ENCODE peak calls at places on chromosomes 7 and 10, in five cellular contexts. T is HFF-Myc, D is pancreas, Z is left lung, X is bronchial epithelial cell. Y is an unnamed sample.

GRCh38 chr10:51405580-51406367 is 293.6 kb downstream of the CSTF2T start:
- DNase-seq in T (no peak), D (no peak), Z (no peak), X (peak), Y (no peak)

GRCh38 chr10:121860810-121861209 is 67.0 kb downstream of the ATE1 start:
- DNase-seq in T (no peak), D (no peak), Z (no peak), X (no peak), Y (no peak)

GRCh38 chr10:34341473-34341872 is 473.6 kb downstream of the PARD3 start:
- DNase-seq in T (no peak), D (no peak), Z (no peak), X (no peak), Y (no peak)

GRCh38 chr7:44288811-44289340 is 36.5 kb downstream of the CAMK2B start:
- DNase-seq in T (no peak), D (peak), Z (peak), X (no peak), Y (peak)

GRCh38 chr7:97390915-97391593 is 273.6 kb downstream of the SDHAF3 start:
- DNase-seq in T (no peak), D (no peak), Z (no peak), X (no peak), Y (no peak)

GRCh38 chr7:74365320-74366022 is 76.3 kb downstream of the CLIP2 start:
- DNase-seq in T (peak), D (no peak), Z (no peak), X (peak), Y (peak)

GRCh38 chr10:127612-128432 is 7.4 kb upstream of the ZMYND11 start:
- DNase-seq in T (no peak), D (no peak), Z (no peak), X (no peak), Y (no peak)

GRCh38 chr10:16909961-16910794 is 93.0 kb upstream of the RSU1 start:
- DNase-seq in T (no peak), D (no peak), Z (no peak), X (no peak), Y (no peak)

GRCh38 chr7:14698239-14698638 is 204.3 kb downstream of the DGKB start:
- DNase-seq in T (no peak), D (no peak), Z (no peak), X (peak), Y (no peak)

GRCh38 chr7:157850481-157851444 is 514.0 kb downstream of the DNAJB6 start:
- DNase-seq in T (no peak), D (no peak), Z (peak), X (no peak), Y (no peak)

GRCh38 chr7:29499932-29500331 is 63.7 kb upstream of the PRR15 start:
- DNase-seq in T (no peak), D (no peak), Z (no peak), X (no peak), Y (no peak)

GRCh38 chr7:139681812-139682135 is 96.0 kb downstream of the HIPK2 start:
- DNase-seq in T (no peak), D (no peak), Z (no peak), X (no peak), Y (no peak)

GRCh38 chr10:86583983-86584382 is 62.4 kb upstream of the WAPL start:
- DNase-seq in T (no peak), D (no peak), Z (no peak), X (no peak), Y (no peak)
- TF ChIP-seq CTCF in T (no peak), D (no peak), Z (no peak), X (no peak), Y (no peak)

DNA sequence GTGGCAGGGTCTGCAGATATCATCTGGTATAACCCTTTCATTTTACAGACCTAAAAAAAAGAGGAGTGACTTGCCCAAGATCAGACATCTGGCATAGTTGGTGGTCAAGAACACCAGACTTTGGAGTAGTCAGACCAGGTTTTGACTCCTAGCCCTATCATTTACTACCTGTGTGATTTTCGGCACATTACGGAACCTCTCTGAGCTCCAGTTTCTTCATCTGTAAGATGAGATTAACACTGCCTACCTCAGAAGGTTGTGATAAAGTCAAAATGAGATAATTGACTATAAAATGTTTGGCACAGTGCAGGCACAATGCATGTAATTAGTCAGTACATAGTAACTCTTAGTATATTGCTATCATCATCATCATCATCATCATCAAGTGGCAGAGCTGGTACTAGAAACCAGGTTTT is 1.2 kb downstream of the STRIP2 start:
- DNase-seq in T (no peak), D (no peak), Z (no peak), X (peak), Y (no peak)
- TF ChIP-seq CTCF in T (no peak), D (no peak), Z (no peak), X (no peak), Y (no peak)

DNA sequence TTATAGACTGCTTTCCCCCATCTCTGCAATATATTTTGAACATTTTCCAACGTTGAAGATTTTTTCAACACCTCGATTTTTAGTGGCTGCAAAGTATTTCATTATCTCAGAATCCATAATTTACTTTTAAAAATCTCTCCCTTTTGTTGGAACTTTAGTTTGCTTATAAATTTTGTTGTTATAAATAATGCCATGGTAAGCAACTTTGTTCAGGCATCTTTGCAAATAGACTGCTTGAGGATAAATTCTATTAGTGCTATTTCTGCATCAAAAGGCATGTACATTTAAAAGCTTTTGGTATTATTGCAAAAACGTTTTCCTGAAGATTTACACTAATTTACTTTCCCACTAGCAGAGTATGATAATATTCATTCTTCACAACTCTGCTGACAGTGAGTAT is 79.4 kb downstream of the TMEM178B start:
- DNase-seq in T (no peak), D (no peak), Z (no peak), X (no peak), Y (no peak)
- TF ChIP-seq CTCF in T (no peak), D (no peak), Z (no peak), X (no peak), Y (no peak)

GRCh38 chr10:81348003-81348402 is 527.0 kb upstream of the NRG3 start:
- DNase-seq in T (no peak), D (no peak), Z (no peak), X (no peak), Y (no peak)
- TF ChIP-seq CTCF in T (no peak), D (no peak), Z (no peak), X (no peak), Y (peak)

GRCh38 chr7:127473409-127473808 is 80.9 kb upstream of the ZNF800 start:
- DNase-seq in T (no peak), D (no peak), Z (no peak), X (no peak), Y (no peak)

GRCh38 chr7:127477285-127478039 is 85.0 kb upstream of the ZNF800 start:
- DNase-seq in T (no peak), D (no peak), Z (no peak), X (no peak), Y (no peak)

GRCh38 chr7:127474457-127474856 is 81.9 kb upstream of the ZNF800 start:
- DNase-seq in T (peak), D (no peak), Z (no peak), X (no peak), Y (no peak)

GRCh38 chr7:127476618-127477017 is 84.1 kb upstream of the ZNF800 start:
- DNase-seq in T (no peak), D (no peak), Z (no peak), X (no peak), Y (no peak)

DNA sequence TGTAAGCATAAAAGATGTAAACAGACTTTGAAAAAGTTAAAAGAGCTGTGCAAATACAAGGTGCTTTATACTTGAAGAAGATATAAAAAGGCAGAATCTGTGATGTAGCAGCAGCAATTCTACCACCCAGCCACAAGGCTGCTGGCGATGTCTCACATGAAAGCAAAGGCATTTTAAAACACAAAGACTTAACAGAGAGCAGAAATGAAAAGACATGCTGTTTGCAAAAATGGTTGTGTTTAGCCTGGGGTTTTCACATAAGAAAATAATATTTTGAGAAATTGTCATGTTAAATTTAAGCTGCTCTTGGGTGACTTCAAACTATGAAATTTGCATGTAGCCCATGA is 85.5 kb upstream of the ZNF800 start:
- DNase-seq in T (no peak), D (no peak), Z (no peak), X (no peak), Y (no peak)
- TF ChIP-seq CTCF in T (no peak), D (no peak), Z (no peak), X (no peak), Y (no peak)

DNA sequence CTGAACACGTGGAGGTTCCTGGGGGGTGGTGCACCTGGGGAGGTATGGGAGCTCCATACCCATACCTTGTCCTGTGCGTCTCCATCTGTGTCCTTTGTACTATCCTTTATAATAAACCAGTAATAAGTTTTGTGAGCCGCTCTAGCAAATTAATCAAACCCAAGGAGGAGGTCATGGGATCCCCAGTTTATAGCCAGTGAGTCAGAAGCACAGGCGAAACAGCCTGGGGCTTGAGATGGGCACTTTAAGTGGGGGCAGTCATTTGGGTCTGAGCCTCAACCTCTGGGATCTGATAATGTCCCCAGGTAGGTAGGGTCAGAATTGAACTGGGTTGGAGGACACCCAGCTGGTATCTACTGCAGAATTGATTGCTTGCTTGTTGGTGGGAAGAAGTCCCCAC is 16.9 kb downstream of the SNX10 start:
- DNase-seq in T (no peak), D (no peak), Z (no peak), X (no peak), Y (no peak)
- TF ChIP-seq CTCF in T (no peak), D (no peak), Z (no peak), X (no peak), Y (no peak)

DNA sequence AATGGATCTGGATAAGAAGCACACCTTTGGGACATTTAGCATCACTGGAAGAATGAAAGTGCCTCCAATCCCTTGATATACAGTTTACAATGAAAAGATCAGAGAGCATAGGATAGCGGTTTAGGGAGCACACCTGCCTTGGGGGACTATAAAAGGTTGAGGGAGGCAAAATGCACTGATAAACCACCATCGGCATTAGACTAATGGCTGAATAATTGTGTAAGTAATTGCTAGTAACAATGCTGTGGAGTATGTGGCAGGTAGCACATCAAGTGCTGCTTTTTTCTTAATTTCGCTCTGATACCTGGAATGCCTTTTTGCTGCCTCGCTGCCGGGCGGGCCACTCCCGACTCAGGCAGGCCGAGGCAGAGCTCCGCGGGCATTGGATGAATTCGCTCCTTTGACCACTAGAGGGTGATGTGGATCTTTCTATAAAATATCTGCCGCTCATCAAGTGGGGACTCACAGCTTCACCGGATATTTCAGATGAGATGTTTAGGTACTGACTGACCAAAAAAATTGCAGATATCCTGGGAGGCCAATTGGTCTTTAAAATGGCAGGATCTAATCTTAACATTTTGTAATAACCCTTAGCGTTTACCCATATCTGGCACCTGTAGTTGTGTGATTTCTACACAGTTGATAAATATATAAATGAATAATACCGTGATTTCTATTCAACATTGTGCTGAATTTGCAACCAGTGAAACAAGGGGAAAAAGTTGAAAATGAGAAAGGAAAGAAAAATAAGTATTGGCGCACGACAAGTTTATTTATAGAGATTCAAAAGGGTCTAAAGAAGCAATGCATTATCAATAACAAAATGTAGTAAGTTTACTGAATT is 116.8 kb upstream of the PRSS1 start:
- DNase-seq in T (peak), D (peak), Z (peak), X (peak), Y (no peak)
- TF ChIP-seq CTCF in T (peak), D (peak), Z (peak), X (peak), Y (peak)

DNA sequence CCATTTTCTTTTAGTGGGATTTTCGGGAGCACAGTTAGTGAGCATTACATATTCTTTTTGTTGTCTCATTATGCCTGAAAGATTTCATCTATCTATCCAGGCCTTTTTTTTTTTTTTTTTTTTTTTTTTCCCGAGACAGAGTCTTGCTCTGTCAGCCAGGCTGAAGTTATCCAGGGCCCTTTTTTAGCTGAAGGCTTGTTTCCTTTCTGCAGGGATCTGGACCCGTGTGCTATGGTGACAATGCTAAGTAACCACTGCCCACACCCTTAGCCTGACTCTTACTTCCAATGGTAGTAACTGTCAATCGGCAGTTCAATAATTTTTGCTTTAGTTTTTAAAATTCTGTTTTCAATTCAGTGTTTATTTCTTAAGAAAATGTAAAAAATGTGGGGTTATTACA is 190.9 kb upstream of the MTPN start:
- DNase-seq in T (no peak), D (no peak), Z (no peak), X (no peak), Y (no peak)
- TF ChIP-seq CTCF in T (no peak), D (no peak), Z (no peak), X (no peak), Y (no peak)